ENCODE peak calls at places on chromosomes 2 and 18, in six cellular contexts. A is cardiac muscle cell, U is SK-N-SH, X is heart left ventricle, D is H7, H is aorta. S is an unnamed sample.
A peak's percentile ranks its signal among the peaks of the same experiment; 100 is the strongest.

GRCh38 chr2:182426082-182426914 is 538 bp downstream of the PDE1A start:
- DNase-seq in A (peak; percentile 58), D (no peak), H (no peak), U (no peak), X (no peak), S (no peak)

GRCh38 chr2:26317377-26318105 is 28.4 kb upstream of the SELENOI start:
- DNase-seq in X (no peak), D (no peak), H (no peak), U (no peak), A (no peak), S (no peak)

GRCh38 chr2:105129722-105130232 is 91.9 kb downstream of the MRPS9 start:
- DNase-seq in D (no peak), X (no peak), H (no peak), U (no peak), A (no peak), S (no peak)

GRCh38 chr18:7908686-7909299 is 341.7 kb downstream of the PTPRM start:
- DNase-seq in H (no peak), U (no peak), A (no peak), X (no peak), D (no peak), S (no peak)

GRCh38 chr18:80200171-80200931 is 47.0 kb downstream of the PARD6G start:
- DNase-seq in X (no peak), U (no peak), A (no peak), H (no peak), D (peak; percentile 69), S (peak; percentile 20)

GRCh38 chr18:12438257-12438656 is 30.5 kb downstream of the PRELID3A start:
- DNase-seq in A (no peak), H (no peak), U (no peak), D (no peak), X (no peak), S (no peak)

GRCh38 chr2:170090229-170090628 is 87.7 kb upstream of the MYO3B start:
- DNase-seq in H (no peak), D (no peak), A (no peak), X (no peak), U (no peak), S (no peak)

GRCh38 chr2:222320441-222321395 is 21.9 kb upstream of the PAX3 start:
- DNase-seq in D (peak; percentile 46), X (no peak), A (peak; percentile 66), H (no peak), U (peak; percentile 58), S (no peak)

GRCh38 chr18:24528857-24529256 is 68.4 kb downstream of the HRH4 start:
- DNase-seq in H (no peak), X (no peak), A (no peak), D (no peak), U (no peak), S (no peak)

GRCh38 chr18:70289351-70290330 is 796 bp downstream of the SOCS6 start:
- DNase-seq in A (peak; percentile 77), H (peak; percentile 59), U (peak; percentile 85), X (peak; percentile 34), D (peak; percentile 86), S (peak; percentile 45)

GRCh38 chr2:127620867-127621266 is 25.1 kb upstream of the GPR17 start:
- DNase-seq in A (no peak), H (no peak), D (peak; percentile 38), X (no peak), U (peak; percentile 22), S (peak; percentile 12)

GRCh38 chr2:46519265-46519664 is 39.9 kb downstream of the TMEM247 start:
- DNase-seq in D (no peak), H (no peak), A (no peak), X (no peak), U (no peak), S (no peak)

GRCh38 chr2:63555931-63556330 is 32.3 kb downstream of the WDPCP start:
- DNase-seq in X (no peak), H (no peak), A (no peak), D (no peak), U (no peak), S (no peak)

GRCh38 chr2:3340144-3340543 is 37.5 kb downstream of the EIPR1 start:
- DNase-seq in H (no peak), A (no peak), U (no peak), D (peak; percentile 32), X (no peak), S (no peak)

GRCh38 chr2:161488131-161488699 is 72.1 kb downstream of the TBR1 start:
- DNase-seq in D (no peak), H (no peak), A (no peak), U (no peak), X (no peak), S (no peak)

GRCh38 chr2:63058742-63059433 is 8.3 kb downstream of the OTX1 start:
- DNase-seq in A (no peak), U (peak; percentile 68), D (peak; percentile 80), X (no peak), H (no peak), S (no peak)

GRCh38 chr2:54706622-54707021 is 16.8 kb upstream of the EML6 start:
- DNase-seq in D (no peak), X (no peak), U (no peak), H (no peak), A (no peak), S (no peak)

GRCh38 chr2:7133521-7133920 is 216.3 kb downstream of the RNF144A start:
- DNase-seq in H (no peak), U (peak; percentile 37), X (no peak), D (no peak), A (peak; percentile 4), S (no peak)

GRCh38 chr2:205947621-205948495 is 138.1 kb downstream of the INO80D start:
- DNase-seq in D (peak; percentile 83), U (peak; percentile 79), H (peak; percentile 76), A (peak; percentile 78), X (peak; percentile 57), S (peak; percentile 51)

GRCh38 chr2:50674876-50675275 is 357.1 kb downstream of the NRXN1 start:
- DNase-seq in A (no peak), U (no peak), D (no peak), X (no peak), H (no peak), S (no peak)

GRCh38 chr18:35203001-35203553 is 37.8 kb upstream of the ZNF397 start:
- DNase-seq in D (no peak), H (no peak), A (no peak), X (no peak), U (no peak), S (no peak)

GRCh38 chr18:78642561-78643398 is 336.8 kb upstream of the SALL3 start:
- DNase-seq in D (no peak), U (no peak), A (no peak), X (no peak), H (no peak), S (no peak)

GRCh38 chr2:208096080-208096479 is 28.2 kb downstream of the CRYGD start:
- DNase-seq in U (no peak), X (no peak), H (no peak), D (no peak), A (no peak), S (no peak)

GRCh38 chr18:70672581-70672980 is 383.7 kb downstream of the SOCS6 start:
- DNase-seq in U (no peak), D (no peak), X (no peak), A (no peak), H (no peak), S (no peak)

GRCh38 chr2:97714950-97715652 is 1.7 kb downstream of the ZAP70 start:
- DNase-seq in X (no peak), U (no peak), H (no peak), D (no peak), A (no peak), S (no peak)
- H3K4me3 ChIP-seq in X (no peak overlapping the region), U (no peak overlapping the region), H (no peak overlapping the region), D (no peak overlapping the region), A (no peak overlapping the region), S (no peak overlapping the region)

DNA sequence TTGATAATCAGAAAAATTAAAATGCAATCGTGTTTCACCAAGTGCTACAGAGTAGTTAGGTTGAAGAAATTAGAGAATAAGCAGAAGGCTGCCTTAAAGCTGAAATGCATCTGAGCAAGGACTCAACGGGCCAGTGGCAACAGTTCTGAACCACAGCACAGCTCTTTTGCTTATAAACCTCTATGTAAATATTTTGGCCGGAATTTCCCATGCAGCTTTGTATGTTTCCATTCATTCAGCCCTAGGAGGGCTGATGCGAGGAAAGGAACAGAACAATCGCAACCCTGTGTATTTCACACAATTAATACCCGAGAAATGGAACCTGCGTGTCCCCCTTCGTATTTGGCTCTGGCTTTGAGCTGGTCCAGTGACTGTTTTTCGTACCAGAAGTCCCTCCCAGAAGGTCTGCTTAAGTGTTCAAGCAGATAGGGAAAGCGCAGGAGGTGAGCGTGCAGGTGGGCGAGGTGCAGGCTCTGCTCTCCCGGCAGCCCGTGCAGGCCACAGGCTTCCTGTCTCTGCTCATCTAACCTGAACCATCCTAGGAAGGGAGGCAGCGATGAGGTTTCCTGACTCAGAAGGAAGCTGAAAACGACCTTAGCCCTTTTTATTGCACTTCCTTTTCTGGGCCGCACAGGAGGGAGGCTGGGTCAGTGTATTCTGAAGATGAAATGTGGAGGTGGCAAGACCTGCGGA is 67.3 kb downstream of the ASB1 start:
- DNase-seq in A (no peak), H (no peak), D (no peak), X (no peak), U (no peak), S (peak; percentile 32)
- H3K4me3 ChIP-seq in A (no peak overlapping the region), H (no peak overlapping the region), D (no peak overlapping the region), X (no peak overlapping the region), U (no peak overlapping the region), S (no peak overlapping the region)

DNA sequence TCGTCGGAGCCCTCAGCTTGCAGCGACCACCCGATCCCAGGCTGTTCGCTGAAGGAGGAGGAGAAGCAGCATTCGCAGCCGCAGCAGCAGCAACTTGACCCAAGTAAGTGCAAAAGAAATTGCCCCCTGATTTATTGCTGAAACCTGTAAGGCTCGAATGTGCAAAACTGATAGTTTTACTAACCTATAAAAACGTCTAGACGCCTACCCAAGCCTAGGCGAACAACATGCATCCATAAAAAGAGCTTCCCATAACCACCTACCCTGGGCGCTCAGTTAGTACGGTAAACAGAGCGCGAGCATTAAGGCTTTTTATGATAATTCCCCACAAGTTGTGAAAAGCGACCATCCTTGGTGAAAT is 944 bp downstream of the HOXD9 start:
- DNase-seq in X (no peak), U (no peak), H (no peak), D (no peak), A (no peak), S (no peak)
- H3K4me3 ChIP-seq in X (peak overlapping the region; percentile 52), U (peak overlapping the region; percentile 78), H (no peak overlapping the region), D (no peak overlapping the region), A (peak overlapping the region; percentile 30), S (peak overlapping the region; percentile 49)

GRCh38 chr2:71212336-71212735 is 14.6 kb downstream of the PAIP2B start:
- DNase-seq in U (no peak), D (no peak), H (no peak), A (no peak), X (no peak), S (no peak)
- H3K4me3 ChIP-seq in U (no peak overlapping the region), D (no peak overlapping the region), H (no peak overlapping the region), A (no peak overlapping the region), X (no peak overlapping the region), S (no peak overlapping the region)

GRCh38 chr2:121177905-121178304 is 107.1 kb downstream of the TFCP2L1 start:
- DNase-seq in H (no peak), D (no peak), A (no peak), X (no peak), U (no peak), S (no peak)
- H3K4me3 ChIP-seq in H (no peak overlapping the region), D (no peak overlapping the region), A (no peak overlapping the region), X (no peak overlapping the region), U (no peak overlapping the region), S (no peak overlapping the region)